ENCODE peak calls at places on chromosomes 4 and X, in seven cellular contexts. One of them, this sample, is unnamed.

GRCh38 chrX:108361316-108361715 is 76.9 kb downstream of the COL4A6 start:
- DNase-seq in CD4-positive, CD25-positive, alpha-beta regulatory T cell: no peak
- DNase-seq in mesothelial cell of epicardium: no peak
- DNase-seq in HTR-8/SVneo: no peak
- DNase-seq in C1 segment of cervical spinal cord: no peak
- DNase-seq in naive thymus-derived CD8-positive, alpha-beta T cell: no peak
- DNase-seq in AG10803: no peak
- DNase-seq in this sample: peak; percentile 5

GRCh38 chr4:3342182-3342854 is 49.5 kb downstream of the RGS12 start:
- DNase-seq in C1 segment of cervical spinal cord: no peak
- DNase-seq in mesothelial cell of epicardium: no peak
- DNase-seq in CD4-positive, CD25-positive, alpha-beta regulatory T cell: no peak
- DNase-seq in AG10803: peak; percentile 51
- DNase-seq in naive thymus-derived CD8-positive, alpha-beta T cell: no peak
- DNase-seq in HTR-8/SVneo: no peak
- DNase-seq in this sample: peak; percentile 25

GRCh38 chr4:87058272-87059073 is 123.7 kb downstream of the AFF1 start:
- DNase-seq in CD4-positive, CD25-positive, alpha-beta regulatory T cell: no peak
- DNase-seq in C1 segment of cervical spinal cord: no peak
- DNase-seq in AG10803: no peak
- DNase-seq in mesothelial cell of epicardium: no peak
- DNase-seq in HTR-8/SVneo: no peak
- DNase-seq in naive thymus-derived CD8-positive, alpha-beta T cell: no peak
- DNase-seq in this sample: no peak

GRCh38 chrX:115460565-115460888 is 100.4 kb upstream of the PLS3 start:
- DNase-seq in naive thymus-derived CD8-positive, alpha-beta T cell: no peak
- DNase-seq in mesothelial cell of epicardium: no peak
- DNase-seq in HTR-8/SVneo: no peak
- DNase-seq in AG10803: peak; percentile 1
- DNase-seq in CD4-positive, CD25-positive, alpha-beta regulatory T cell: no peak
- DNase-seq in C1 segment of cervical spinal cord: no peak
- DNase-seq in this sample: peak; percentile 67

GRCh38 chr4:3225946-3226345 is 23.0 kb upstream of the MSANTD1 start:
- DNase-seq in C1 segment of cervical spinal cord: no peak
- DNase-seq in AG10803: no peak
- DNase-seq in CD4-positive, CD25-positive, alpha-beta regulatory T cell: no peak
- DNase-seq in mesothelial cell of epicardium: no peak
- DNase-seq in naive thymus-derived CD8-positive, alpha-beta T cell: no peak
- DNase-seq in HTR-8/SVneo: no peak
- DNase-seq in this sample: no peak

GRCh38 chr4:188976644-188977115 is 837.4 kb downstream of the TRIML1 start:
- DNase-seq in HTR-8/SVneo: peak; percentile 41
- DNase-seq in C1 segment of cervical spinal cord: no peak
- DNase-seq in mesothelial cell of epicardium: no peak
- DNase-seq in AG10803: peak; percentile 59
- DNase-seq in naive thymus-derived CD8-positive, alpha-beta T cell: no peak
- DNase-seq in CD4-positive, CD25-positive, alpha-beta regulatory T cell: no peak
- DNase-seq in this sample: peak; percentile 59

GRCh38 chr4:55308071-55308470 is 38.0 kb upstream of the SRD5A3 start:
- DNase-seq in AG10803: no peak
- DNase-seq in CD4-positive, CD25-positive, alpha-beta regulatory T cell: no peak
- DNase-seq in naive thymus-derived CD8-positive, alpha-beta T cell: no peak
- DNase-seq in mesothelial cell of epicardium: no peak
- DNase-seq in HTR-8/SVneo: no peak
- DNase-seq in C1 segment of cervical spinal cord: no peak
- DNase-seq in this sample: no peak

GRCh38 chrX:3603026-3603661 is 110.3 kb downstream of the PRKX start:
- DNase-seq in naive thymus-derived CD8-positive, alpha-beta T cell: no peak
- DNase-seq in AG10803: no peak
- DNase-seq in C1 segment of cervical spinal cord: no peak
- DNase-seq in HTR-8/SVneo: no peak
- DNase-seq in CD4-positive, CD25-positive, alpha-beta regulatory T cell: no peak
- DNase-seq in mesothelial cell of epicardium: no peak
- DNase-seq in this sample: no peak

GRCh38 chr4:17128268-17128667 is 229.8 kb upstream of the LDB2 start:
- DNase-seq in CD4-positive, CD25-positive, alpha-beta regulatory T cell: no peak
- DNase-seq in mesothelial cell of epicardium: no peak
- DNase-seq in C1 segment of cervical spinal cord: no peak
- DNase-seq in AG10803: peak; percentile 84
- DNase-seq in naive thymus-derived CD8-positive, alpha-beta T cell: no peak
- DNase-seq in HTR-8/SVneo: no peak
- DNase-seq in this sample: peak; percentile 81

GRCh38 chrX:118988913-118989312 is 14.5 kb downstream of the LONRF3 start:
- DNase-seq in HTR-8/SVneo: no peak
- DNase-seq in mesothelial cell of epicardium: no peak
- DNase-seq in naive thymus-derived CD8-positive, alpha-beta T cell: no peak
- DNase-seq in C1 segment of cervical spinal cord: no peak
- DNase-seq in AG10803: no peak
- DNase-seq in CD4-positive, CD25-positive, alpha-beta regulatory T cell: no peak
- DNase-seq in this sample: no peak

GRCh38 chr4:65665951-65666523 is 4.3 kb downstream of the EPHA5 start:
- DNase-seq in C1 segment of cervical spinal cord: no peak
- DNase-seq in naive thymus-derived CD8-positive, alpha-beta T cell: no peak
- DNase-seq in CD4-positive, CD25-positive, alpha-beta regulatory T cell: no peak
- DNase-seq in mesothelial cell of epicardium: no peak
- DNase-seq in AG10803: no peak
- DNase-seq in HTR-8/SVneo: no peak
- DNase-seq in this sample: no peak

GRCh38 chrX:10231461-10231860 is 74.7 kb downstream of the CLCN4 start:
- DNase-seq in naive thymus-derived CD8-positive, alpha-beta T cell: no peak
- DNase-seq in HTR-8/SVneo: no peak
- DNase-seq in AG10803: no peak
- DNase-seq in mesothelial cell of epicardium: no peak
- DNase-seq in CD4-positive, CD25-positive, alpha-beta regulatory T cell: no peak
- DNase-seq in C1 segment of cervical spinal cord: no peak
- DNase-seq in this sample: no peak

GRCh38 chr4:8568068-8568668 is 12.0 kb upstream of the GPR78 start:
- DNase-seq in CD4-positive, CD25-positive, alpha-beta regulatory T cell: no peak
- DNase-seq in mesothelial cell of epicardium: no peak
- DNase-seq in AG10803: peak; percentile 44
- DNase-seq in naive thymus-derived CD8-positive, alpha-beta T cell: no peak
- DNase-seq in C1 segment of cervical spinal cord: no peak
- DNase-seq in HTR-8/SVneo: no peak
- DNase-seq in this sample: no peak

GRCh38 chr4:96599752-96600151 is 759.9 kb downstream of the PDHA2 start:
- DNase-seq in naive thymus-derived CD8-positive, alpha-beta T cell: no peak
- DNase-seq in mesothelial cell of epicardium: no peak
- DNase-seq in CD4-positive, CD25-positive, alpha-beta regulatory T cell: no peak
- DNase-seq in C1 segment of cervical spinal cord: no peak
- DNase-seq in AG10803: no peak
- DNase-seq in HTR-8/SVneo: no peak
- DNase-seq in this sample: no peak

GRCh38 chrX:24242649-24243556 is 71.0 kb downstream of the SUPT20HL2 start:
- DNase-seq in naive thymus-derived CD8-positive, alpha-beta T cell: no peak
- DNase-seq in C1 segment of cervical spinal cord: no peak
- DNase-seq in HTR-8/SVneo: no peak
- DNase-seq in mesothelial cell of epicardium: no peak
- DNase-seq in CD4-positive, CD25-positive, alpha-beta regulatory T cell: no peak
- DNase-seq in AG10803: peak; percentile 92
- DNase-seq in this sample: peak; percentile 94

GRCh38 chrX:133542476-133542875 is 127.2 kb upstream of the GPC4 start:
- DNase-seq in HTR-8/SVneo: no peak
- DNase-seq in CD4-positive, CD25-positive, alpha-beta regulatory T cell: no peak
- DNase-seq in naive thymus-derived CD8-positive, alpha-beta T cell: no peak
- DNase-seq in mesothelial cell of epicardium: no peak
- DNase-seq in AG10803: peak; percentile 69
- DNase-seq in C1 segment of cervical spinal cord: no peak
- DNase-seq in this sample: no peak

GRCh38 chrX:25017667-25018247 is 2.0 kb upstream of the ARX start:
- DNase-seq in HTR-8/SVneo: no peak
- DNase-seq in mesothelial cell of epicardium: peak; percentile 52
- DNase-seq in C1 segment of cervical spinal cord: no peak
- DNase-seq in CD4-positive, CD25-positive, alpha-beta regulatory T cell: no peak
- DNase-seq in naive thymus-derived CD8-positive, alpha-beta T cell: no peak
- DNase-seq in AG10803: no peak
- DNase-seq in this sample: peak; percentile 58

GRCh38 chr4:146211440-146211839 is 2.9 kb upstream of the REELD1 start:
- DNase-seq in AG10803: no peak
- DNase-seq in HTR-8/SVneo: no peak
- DNase-seq in naive thymus-derived CD8-positive, alpha-beta T cell: no peak
- DNase-seq in CD4-positive, CD25-positive, alpha-beta regulatory T cell: no peak
- DNase-seq in mesothelial cell of epicardium: no peak
- DNase-seq in C1 segment of cervical spinal cord: no peak
- DNase-seq in this sample: no peak

GRCh38 chr4:85968945-85969830 is 390.7 kb downstream of the MAPK10 start:
- DNase-seq in C1 segment of cervical spinal cord: no peak
- DNase-seq in AG10803: peak; percentile 67
- DNase-seq in CD4-positive, CD25-positive, alpha-beta regulatory T cell: no peak
- DNase-seq in HTR-8/SVneo: no peak
- DNase-seq in mesothelial cell of epicardium: no peak
- DNase-seq in naive thymus-derived CD8-positive, alpha-beta T cell: no peak
- DNase-seq in this sample: peak; percentile 77

GRCh38 chr4:96063639-96064038 is 223.7 kb downstream of the PDHA2 start:
- DNase-seq in C1 segment of cervical spinal cord: no peak
- DNase-seq in naive thymus-derived CD8-positive, alpha-beta T cell: no peak
- DNase-seq in CD4-positive, CD25-positive, alpha-beta regulatory T cell: no peak
- DNase-seq in AG10803: no peak
- DNase-seq in mesothelial cell of epicardium: no peak
- DNase-seq in HTR-8/SVneo: no peak
- DNase-seq in this sample: no peak

GRCh38 chr4:44817905-44818304 is 91.5 kb upstream of the GNPDA2 start:
- DNase-seq in mesothelial cell of epicardium: no peak
- DNase-seq in AG10803: no peak
- DNase-seq in CD4-positive, CD25-positive, alpha-beta regulatory T cell: no peak
- DNase-seq in naive thymus-derived CD8-positive, alpha-beta T cell: no peak
- DNase-seq in HTR-8/SVneo: no peak
- DNase-seq in C1 segment of cervical spinal cord: no peak
- DNase-seq in this sample: peak; percentile 20

GRCh38 chrX:117645639-117646038 is 471.0 kb downstream of the KLHL13 start:
- DNase-seq in mesothelial cell of epicardium: no peak
- DNase-seq in CD4-positive, CD25-positive, alpha-beta regulatory T cell: no peak
- DNase-seq in HTR-8/SVneo: no peak
- DNase-seq in naive thymus-derived CD8-positive, alpha-beta T cell: no peak
- DNase-seq in AG10803: no peak
- DNase-seq in C1 segment of cervical spinal cord: no peak
- DNase-seq in this sample: no peak

GRCh38 chr4:155342142-155342541 is 34.6 kb downstream of the MAP9 start:
- DNase-seq in mesothelial cell of epicardium: no peak
- DNase-seq in naive thymus-derived CD8-positive, alpha-beta T cell: no peak
- DNase-seq in C1 segment of cervical spinal cord: no peak
- DNase-seq in CD4-positive, CD25-positive, alpha-beta regulatory T cell: no peak
- DNase-seq in HTR-8/SVneo: peak; percentile 18
- DNase-seq in AG10803: peak; percentile 15
- DNase-seq in this sample: no peak

GRCh38 chr4:144711685-144712456 is 65.9 kb downstream of the HHIP start:
- DNase-seq in mesothelial cell of epicardium: no peak
- DNase-seq in C1 segment of cervical spinal cord: no peak
- DNase-seq in naive thymus-derived CD8-positive, alpha-beta T cell: no peak
- DNase-seq in AG10803: no peak
- DNase-seq in HTR-8/SVneo: no peak
- DNase-seq in CD4-positive, CD25-positive, alpha-beta regulatory T cell: no peak
- DNase-seq in this sample: no peak

GRCh38 chrX:41441934-41442823 is 5.0 kb upstream of the NYX start:
- DNase-seq in CD4-positive, CD25-positive, alpha-beta regulatory T cell: peak; percentile 77
- DNase-seq in mesothelial cell of epicardium: peak; percentile 68
- DNase-seq in HTR-8/SVneo: peak; percentile 83
- DNase-seq in naive thymus-derived CD8-positive, alpha-beta T cell: peak; percentile 78
- DNase-seq in AG10803: peak; percentile 90
- DNase-seq in C1 segment of cervical spinal cord: peak; percentile 33
- DNase-seq in this sample: peak; percentile 82

GRCh38 chrX:413322-414201 is 26.9 kb upstream of the PPP2R3B start:
- DNase-seq in HTR-8/SVneo: no peak
- DNase-seq in mesothelial cell of epicardium: no peak
- DNase-seq in C1 segment of cervical spinal cord: no peak
- DNase-seq in AG10803: peak; percentile 25
- DNase-seq in naive thymus-derived CD8-positive, alpha-beta T cell: no peak
- DNase-seq in CD4-positive, CD25-positive, alpha-beta regulatory T cell: no peak
- DNase-seq in this sample: peak; percentile 37

GRCh38 chrX:134821370-134821769 is 163.1 kb upstream of the PLAC1 start:
- DNase-seq in C1 segment of cervical spinal cord: no peak
- DNase-seq in naive thymus-derived CD8-positive, alpha-beta T cell: no peak
- DNase-seq in mesothelial cell of epicardium: no peak
- DNase-seq in HTR-8/SVneo: no peak
- DNase-seq in AG10803: peak; percentile 70
- DNase-seq in CD4-positive, CD25-positive, alpha-beta regulatory T cell: no peak
- DNase-seq in this sample: no peak

GRCh38 chr4:150381671-150382427 is 200.1 kb upstream of the MAB21L2 start:
- DNase-seq in CD4-positive, CD25-positive, alpha-beta regulatory T cell: no peak
- DNase-seq in HTR-8/SVneo: no peak
- DNase-seq in C1 segment of cervical spinal cord: no peak
- DNase-seq in mesothelial cell of epicardium: no peak
- DNase-seq in AG10803: peak; percentile 23
- DNase-seq in naive thymus-derived CD8-positive, alpha-beta T cell: no peak
- DNase-seq in this sample: no peak

GRCh38 chr4:140609548-140610425 is 41.0 kb upstream of the UCP1 start:
- DNase-seq in HTR-8/SVneo: peak; percentile 66
- DNase-seq in naive thymus-derived CD8-positive, alpha-beta T cell: no peak
- DNase-seq in CD4-positive, CD25-positive, alpha-beta regulatory T cell: no peak
- DNase-seq in AG10803: peak; percentile 49
- DNase-seq in mesothelial cell of epicardium: no peak
- DNase-seq in C1 segment of cervical spinal cord: no peak
- DNase-seq in this sample: peak; percentile 82

GRCh38 chr4:1514612-1515011 is 108.4 kb upstream of the NKX1-1 start:
- DNase-seq in mesothelial cell of epicardium: no peak
- DNase-seq in HTR-8/SVneo: no peak
- DNase-seq in C1 segment of cervical spinal cord: no peak
- DNase-seq in naive thymus-derived CD8-positive, alpha-beta T cell: no peak
- DNase-seq in AG10803: no peak
- DNase-seq in CD4-positive, CD25-positive, alpha-beta regulatory T cell: no peak
- DNase-seq in this sample: no peak

GRCh38 chrX:6291444-6291843 is 62.8 kb upstream of the NLGN4X start:
- DNase-seq in naive thymus-derived CD8-positive, alpha-beta T cell: no peak
- DNase-seq in AG10803: no peak
- DNase-seq in C1 segment of cervical spinal cord: no peak
- DNase-seq in HTR-8/SVneo: no peak
- DNase-seq in mesothelial cell of epicardium: no peak
- DNase-seq in CD4-positive, CD25-positive, alpha-beta regulatory T cell: no peak
- DNase-seq in this sample: no peak

GRCh38 chrX:40622741-40623536 is at the start of gene MPC1L:
- DNase-seq in HTR-8/SVneo: no peak
- DNase-seq in C1 segment of cervical spinal cord: no peak
- DNase-seq in CD4-positive, CD25-positive, alpha-beta regulatory T cell: no peak
- DNase-seq in naive thymus-derived CD8-positive, alpha-beta T cell: no peak
- DNase-seq in mesothelial cell of epicardium: no peak
- DNase-seq in AG10803: no peak
- DNase-seq in this sample: no peak

GRCh38 chr4:23039813-23040212 is 347.1 kb downstream of the GBA3 start:
- DNase-seq in HTR-8/SVneo: no peak
- DNase-seq in mesothelial cell of epicardium: no peak
- DNase-seq in CD4-positive, CD25-positive, alpha-beta regulatory T cell: no peak
- DNase-seq in naive thymus-derived CD8-positive, alpha-beta T cell: no peak
- DNase-seq in AG10803: peak; percentile 19
- DNase-seq in C1 segment of cervical spinal cord: no peak
- DNase-seq in this sample: no peak

GRCh38 chr4:67480810-67481209 is 64.5 kb downstream of the CENPC start:
- DNase-seq in CD4-positive, CD25-positive, alpha-beta regulatory T cell: no peak
- DNase-seq in AG10803: no peak
- DNase-seq in naive thymus-derived CD8-positive, alpha-beta T cell: no peak
- DNase-seq in HTR-8/SVneo: no peak
- DNase-seq in C1 segment of cervical spinal cord: no peak
- DNase-seq in mesothelial cell of epicardium: no peak
- DNase-seq in this sample: no peak

GRCh38 chrX:13179100-13179499 is 134.7 kb upstream of the FAM9C start:
- DNase-seq in naive thymus-derived CD8-positive, alpha-beta T cell: no peak
- DNase-seq in HTR-8/SVneo: no peak
- DNase-seq in C1 segment of cervical spinal cord: no peak
- DNase-seq in CD4-positive, CD25-positive, alpha-beta regulatory T cell: no peak
- DNase-seq in AG10803: no peak
- DNase-seq in mesothelial cell of epicardium: no peak
- DNase-seq in this sample: no peak

GRCh38 chrX:25860322-25860721 is 277.8 kb upstream of the MAGEB18 start:
- DNase-seq in HTR-8/SVneo: no peak
- DNase-seq in AG10803: no peak
- DNase-seq in naive thymus-derived CD8-positive, alpha-beta T cell: no peak
- DNase-seq in mesothelial cell of epicardium: no peak
- DNase-seq in CD4-positive, CD25-positive, alpha-beta regulatory T cell: no peak
- DNase-seq in C1 segment of cervical spinal cord: no peak
- DNase-seq in this sample: no peak

GRCh38 chr4:26150948-26151347 is 169.9 kb upstream of the RBPJ start:
- DNase-seq in naive thymus-derived CD8-positive, alpha-beta T cell: no peak
- DNase-seq in CD4-positive, CD25-positive, alpha-beta regulatory T cell: no peak
- DNase-seq in HTR-8/SVneo: no peak
- DNase-seq in mesothelial cell of epicardium: no peak
- DNase-seq in C1 segment of cervical spinal cord: no peak
- DNase-seq in AG10803: no peak
- DNase-seq in this sample: peak; percentile 25

This sample was measured in cardiac muscle cell.